ENCODE peak calls at places on chromosome 14, in ten cellular contexts. V is fibroblast of the aortic adventitia, J is RWPE1, D is mucosa of descending colon, E is A673, B is neural crest cell, C is uterus, T is HCT116, K is progenitor cell of endocrine pancreas, Q is A549. O is an unnamed sample.

GRCh38 chr14:103692159-103692558 is 23.1 kb downstream of the XRCC3 start:
- DNase-seq in E (no peak), K (no peak), B (no peak), V (no peak), T (no peak), C (no peak), D (no peak), J (no peak), Q (no peak), O (no peak)

GRCh38 chr14:65927871-65928270 is 515.3 kb downstream of the FUT8 start:
- DNase-seq in V (no peak), Q (no peak), J (no peak), D (peak; percentile 71), K (peak; percentile 28), B (no peak), T (no peak), C (no peak), E (no peak), O (peak; percentile 24)

GRCh38 chr14:50763386-50764007 is 67.5 kb downstream of the NIN start:
- DNase-seq in T (no peak), V (peak; percentile 15), Q (peak; percentile 63), K (no peak), C (peak; percentile 34), E (no peak), J (no peak), B (no peak), D (no peak), O (no peak)

GRCh38 chr14:60965402-60965801 is 15.5 kb downstream of the TRMT5 start:
- DNase-seq in Q (peak; percentile 10), E (no peak), K (no peak), B (no peak), V (peak; percentile 82), J (no peak), D (no peak), T (no peak), C (no peak), O (no peak)

GRCh38 chr14:81326451-81326850 is 73.7 kb downstream of the STON2 start:
- DNase-seq in V (no peak), E (no peak), D (no peak), K (no peak), C (no peak), B (no peak), J (peak; percentile 40), T (no peak), Q (no peak), O (no peak)

GRCh38 chr14:71711619-71712018 is 220.6 kb upstream of the RGS6 start:
- DNase-seq in C (no peak), J (peak; percentile 25), E (peak; percentile 92), T (no peak), Q (no peak), K (no peak), V (peak; percentile 94), D (no peak), B (no peak), O (no peak)

GRCh38 chr14:92890830-92891598 is 31.9 kb upstream of the CHGA start:
- DNase-seq in C (no peak), B (no peak), K (no peak), T (no peak), E (no peak), J (no peak), V (no peak), Q (no peak), D (no peak), O (no peak)

GRCh38 chr14:81990312-81990761 is 456.7 kb upstream of the SEL1L start:
- DNase-seq in Q (peak; percentile 52), E (peak; percentile 61), V (peak; percentile 62), T (peak; percentile 18), J (peak; percentile 22), K (peak; percentile 40), B (peak; percentile 63), D (no peak), C (peak; percentile 17), O (peak; percentile 46)

GRCh38 chr14:36580856-36581831 is 1.3 kb downstream of the NKX2-8 start:
- DNase-seq in C (no peak), J (peak; percentile 57), Q (peak; percentile 66), V (peak; percentile 16), D (no peak), B (no peak), T (no peak), K (peak; percentile 34), E (peak; percentile 37), O (peak; percentile 61)

GRCh38 chr14:97705107-97705506 is 907.9 kb downstream of the VRK1 start:
- DNase-seq in V (no peak), E (no peak), J (no peak), D (no peak), C (no peak), Q (no peak), T (no peak), B (no peak), K (no peak), O (no peak)

GRCh38 chr14:83133986-83134664 is 1600.5 kb upstream of the SEL1L start:
- DNase-seq in J (no peak), V (no peak), T (no peak), K (no peak), B (no peak), D (no peak), E (peak; percentile 48), Q (no peak), C (no peak), O (no peak)

GRCh38 chr14:49886523-49886922 is 6.4 kb upstream of the ARF6 start:
- DNase-seq in C (no peak), J (no peak), V (no peak), K (no peak), E (no peak), Q (no peak), T (no peak), D (no peak), B (no peak), O (no peak)

GRCh38 chr14:89337912-89338311 is 79.1 kb downstream of the FOXN3 start:
- DNase-seq in V (peak; percentile 47), D (no peak), Q (no peak), E (no peak), T (no peak), J (no peak), C (no peak), K (no peak), B (no peak), O (no peak)

GRCh38 chr14:91230363-91231035 is 14.0 kb downstream of the GPR68 start:
- DNase-seq in J (no peak), B (no peak), D (no peak), K (no peak), Q (peak; percentile 14), E (peak; percentile 22), T (no peak), V (peak; percentile 13), C (no peak), O (no peak)

GRCh38 chr14:95359974-95360826 is 40.5 kb upstream of the CLMN start:
- DNase-seq in J (no peak), V (no peak), B (peak; percentile 41), T (no peak), D (no peak), E (no peak), K (peak; percentile 42), C (no peak), Q (no peak), O (peak; percentile 68)
- TF ChIP-seq CTCF in J (no peak), V (no peak), B (no peak), T (no peak), D (no peak), E (no peak), K (no peak), C (no peak), Q (no peak), O (no peak)

GRCh38 chr14:53215101-53215500 is 62.0 kb upstream of the DDHD1 start:
- DNase-seq in T (no peak), J (no peak), V (no peak), K (no peak), E (no peak), C (no peak), B (no peak), Q (no peak), D (no peak), O (no peak)

GRCh38 chr14:53218161-53218560 is 65.0 kb upstream of the DDHD1 start:
- DNase-seq in Q (no peak), C (no peak), B (no peak), E (no peak), V (no peak), T (no peak), K (no peak), D (no peak), J (no peak), O (no peak)

GRCh38 chr14:53214384-53214783 is 61.3 kb upstream of the DDHD1 start:
- DNase-seq in J (no peak), B (no peak), Q (no peak), V (no peak), D (no peak), C (no peak), E (no peak), T (no peak), K (no peak), O (no peak)

DNA sequence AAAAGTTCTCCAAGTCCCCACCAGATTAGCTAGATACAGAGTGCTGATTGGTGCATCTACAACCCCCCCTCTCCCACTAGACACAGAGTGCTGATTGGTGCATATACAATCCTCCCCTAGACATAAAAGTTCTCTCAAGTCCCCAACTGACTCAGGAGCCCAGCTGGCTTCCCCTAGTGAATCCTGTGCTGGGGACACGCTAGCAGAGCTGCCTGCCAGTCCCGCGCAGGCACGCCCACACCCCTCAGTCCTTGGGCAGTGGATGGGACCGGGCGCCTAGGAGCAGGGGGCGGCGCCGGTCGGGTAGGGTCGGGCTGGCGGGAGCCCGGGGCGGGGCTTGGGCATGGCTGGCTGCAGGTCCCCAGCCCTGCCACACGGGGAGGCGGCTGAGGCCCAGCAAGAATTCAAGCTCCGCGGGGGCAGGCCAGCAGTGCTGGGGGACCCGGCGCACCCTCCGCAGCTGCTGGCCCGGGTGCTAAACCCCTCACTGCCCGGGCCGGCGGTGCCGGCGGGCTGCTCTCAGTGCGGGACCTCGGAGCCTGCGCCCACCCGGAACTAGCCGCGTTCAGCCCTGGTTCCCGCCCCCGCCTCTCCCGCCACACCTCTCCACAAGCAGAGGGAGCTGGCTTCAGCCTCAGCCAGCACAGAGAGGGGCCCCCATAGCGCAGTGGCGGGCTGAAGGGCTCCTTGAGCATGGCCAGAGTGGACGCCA is 64.3 kb upstream of the DDHD1 start:
- DNase-seq in C (peak; percentile 27), V (peak; percentile 31), E (peak; percentile 79), T (peak; percentile 59), K (peak; percentile 71), B (peak; percentile 72), J (peak; percentile 51), D (peak; percentile 85), Q (peak; percentile 88), O (peak; percentile 93)
- TF ChIP-seq CTCF in C (peak; percentile 40), V (peak; percentile 45), E (peak; percentile 44), T (peak; percentile 46), K (peak; percentile 69), B (peak; percentile 74), J (peak; percentile 55), D (peak; percentile 58), Q (peak; percentile 42), O (no peak)

DNA sequence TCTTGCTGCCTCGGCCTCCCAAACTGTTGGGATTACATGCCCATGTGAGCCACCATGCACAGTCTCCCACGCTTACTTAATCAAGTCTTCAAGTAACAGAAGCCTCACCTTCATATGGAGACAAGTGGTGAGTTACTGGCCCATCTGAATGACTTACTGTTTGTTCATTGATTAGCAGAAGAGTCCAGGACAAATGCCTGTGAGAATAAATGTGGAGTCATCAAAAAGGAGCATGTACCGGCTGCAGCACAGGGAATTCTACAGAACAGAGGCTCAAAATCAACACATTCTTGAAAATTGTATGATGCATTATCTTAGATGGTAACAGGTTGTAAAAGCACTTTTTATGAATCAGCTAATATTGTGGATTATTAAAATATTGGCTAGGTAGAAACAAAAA is 72.5 kb upstream of the FERMT2 start:
- DNase-seq in Q (no peak), K (no peak), V (no peak), D (no peak), J (no peak), C (no peak), E (no peak), B (no peak), T (no peak), O (no peak)
- TF ChIP-seq CTCF in Q (no peak), K (no peak), V (no peak), D (no peak), J (no peak), C (no peak), E (no peak), B (no peak), T (no peak), O (no peak)

GRCh38 chr14:100056964-100057817 is 8.0 kb upstream of the EVL start:
- DNase-seq in D (no peak), C (no peak), V (peak; percentile 46), B (no peak), J (peak; percentile 58), T (no peak), Q (peak; percentile 23), K (no peak), E (peak; percentile 22), O (no peak)
- TF ChIP-seq CTCF in D (no peak), C (peak; percentile 21), V (peak; percentile 31), B (no peak), J (no peak), T (peak; percentile 19), Q (peak; percentile 11), K (no peak), E (peak; percentile 37), O (no peak)

O was measured in WTC11.